ENCODE peak calls at places on chromosomes 5 and 9, in eight cellular contexts. Q is stimulated activated CD8-positive, alpha-beta memory T cell treated with anti-CD3 and anti-CD28 coated beads, Interleukin-15, amount 100 ng/mL, for 48 hours; X is DMS153; T is Calu3; E is hypothalamus; V is SK-N-SH; O is activated CD4-positive, CD25-positive, alpha-beta regulatory T cell; C is mucosa of gallbladder. G is an unnamed sample.
A peak's percentile ranks its signal among the peaks of the same experiment; 100 is the strongest.

GRCh38 chr5:173742432-173742816 is 126.0 kb upstream of the BOD1 start:
- DNase-seq in Q (no peak), X (no peak), T (no peak), E (no peak), V (no peak), O (no peak), C (no peak), G (no peak)

GRCh38 chr9:29285818-29286217 is 1712.5 kb upstream of the C9orf72 start:
- DNase-seq in Q (no peak), X (peak; percentile 8), T (no peak), E (no peak), V (no peak), O (no peak), C (no peak), G (no peak)

GRCh38 chr5:16225927-16226326 is 46.3 kb upstream of the MARCHF11 start:
- DNase-seq in Q (no peak), X (no peak), T (no peak), E (no peak), V (no peak), O (no peak), C (no peak), G (no peak)

GRCh38 chr9:31490551-31491106 is 893.8 kb upstream of the ACO1 start:
- DNase-seq in Q (no peak), X (no peak), T (no peak), E (no peak), V (no peak), O (no peak), C (no peak), G (no peak)

GRCh38 chr5:73278693-73279092 is 105.7 kb downstream of the TMEM174 start:
- DNase-seq in Q (no peak), X (peak; percentile 18), T (peak; percentile 75), E (no peak), V (no peak), O (no peak), C (no peak), G (no peak)

GRCh38 chr5:144433893-144434292 is 263.2 kb downstream of the KCTD16 start:
- DNase-seq in Q (no peak), X (no peak), T (no peak), E (no peak), V (no peak), O (no peak), C (no peak), G (no peak)

GRCh38 chr5:175690025-175690424 is 32.2 kb downstream of the HRH2 start:
- DNase-seq in Q (no peak), X (no peak), T (no peak), E (no peak), V (no peak), O (no peak), C (no peak), G (no peak)

GRCh38 chr5:15762668-15763067 is 262.7 kb downstream of the FBXL7 start:
- DNase-seq in Q (no peak), X (no peak), T (no peak), E (no peak), V (peak; percentile 35), O (no peak), C (no peak), G (no peak)

GRCh38 chr5:168494057-168494555 is 7.8 kb downstream of the RARS1 start:
- DNase-seq in Q (no peak), X (no peak), T (no peak), E (no peak), V (no peak), O (no peak), C (no peak), G (no peak)

GRCh38 chr5:139177809-139178581 is 20.2 kb downstream of the SIL1 start:
- DNase-seq in Q (no peak), X (peak; percentile 6), T (no peak), E (no peak), V (peak; percentile 49), O (no peak), C (no peak), G (no peak)

GRCh38 chr5:153523831-153524230 is 33.4 kb downstream of the GRIA1 start:
- DNase-seq in Q (no peak), X (no peak), T (no peak), E (no peak), V (no peak), O (no peak), C (no peak), G (no peak)

GRCh38 chr9:93254061-93254481 is 70.1 kb downstream of the WNK2 start:
- DNase-seq in Q (no peak), X (no peak), T (no peak), E (no peak), V (no peak), O (no peak), C (no peak), G (no peak)

GRCh38 chr9:26773054-26773453 is 119.5 kb downstream of the CAAP1 start:
- DNase-seq in Q (no peak), X (no peak), T (no peak), E (no peak), V (no peak), O (no peak), C (no peak), G (no peak)

GRCh38 chr9:68947842-68948569 is 65.9 kb downstream of the PRKACG start:
- DNase-seq in Q (no peak), X (no peak), T (no peak), E (no peak), V (no peak), O (no peak), C (no peak), G (no peak)

GRCh38 chr9:104339692-104340091 is 164.4 kb upstream of the OR13F1 start:
- DNase-seq in Q (no peak), X (no peak), T (no peak), E (no peak), V (no peak), O (no peak), C (no peak), G (no peak)